ENCODE peak calls at places on chromosomes 13 and 19, in seven cellular contexts. C, L, N, D, U, F and Y are unnamed samples.

GRCh38 chr13:98143157-98143553 is 261 bp downstream of the FARP1 start:
- DNase-seq in C (no peak), L (no peak), N (peak; percentile 90), D (no peak), U (no peak), F (no peak), Y (no peak)

GRCh38 chr19:43465468-43466120 is at the start of gene LYPD3:
- DNase-seq in C (peak; percentile 82), L (no peak), N (no peak), D (no peak), U (no peak), F (no peak), Y (peak; percentile 94)

GRCh38 chr19:3284759-3285646 is 60.5 kb downstream of the CELF5 start:
- DNase-seq in C (peak; percentile 99), L (peak; percentile 97), N (peak; percentile 77), D (peak; percentile 1), U (peak; percentile 25), F (peak; percentile 73), Y (peak; percentile 82)

GRCh38 chr13:75299206-75299605 is 182.8 kb downstream of the TBC1D4 start:
- DNase-seq in C (no peak), L (no peak), N (no peak), D (no peak), U (no peak), F (no peak), Y (no peak)

GRCh38 chr13:39815345-39816111 is 160.1 kb downstream of the COG6 start:
- DNase-seq in C (no peak), L (no peak), N (no peak), D (no peak), U (no peak), F (no peak), Y (no peak)

GRCh38 chr13:78239681-78240080 is 321.1 kb upstream of the EDNRB start:
- DNase-seq in C (peak; percentile 13), L (no peak), N (no peak), D (no peak), U (peak; percentile 23), F (no peak), Y (no peak)

GRCh38 chr13:53112522-53112921 is 83.9 kb downstream of the OLFM4 start:
- DNase-seq in C (no peak), L (no peak), N (no peak), D (no peak), U (no peak), F (peak; percentile 1), Y (no peak)

GRCh38 chr19:21322528-21322927 is 6.7 kb downstream of the ZNF708 start:
- DNase-seq in C (no peak), L (no peak), N (no peak), D (peak; percentile 66), U (peak; percentile 71), F (no peak), Y (no peak)

GRCh38 chr19:2228157-2229030 is 7.7 kb downstream of the PLEKHJ1 start:
- DNase-seq in C (no peak), L (no peak), N (no peak), D (no peak), U (no peak), F (no peak), Y (no peak)

GRCh38 chr19:3508771-3509535 is 2.8 kb downstream of the FZR1 start:
- DNase-seq in C (no peak), L (no peak), N (no peak), D (no peak), U (peak; percentile 41), F (no peak), Y (no peak)

GRCh38 chr13:99907627-99908026 is 63.9 kb downstream of the ZIC5 start:
- DNase-seq in C (no peak), L (no peak), N (no peak), D (no peak), U (no peak), F (no peak), Y (no peak)

GRCh38 chr19:45103200-45103624 is 10.2 kb downstream of the PPP1R37 start:
- DNase-seq in C (no peak), L (no peak), N (no peak), D (no peak), U (no peak), F (no peak), Y (no peak)

GRCh38 chr13:113863511-113864302 is at the start of gene GAS6:
- DNase-seq in C (peak; percentile 48), L (peak; percentile 64), N (peak; percentile 89), D (no peak), U (peak; percentile 51), F (no peak), Y (peak; percentile 60)

GRCh38 chr19:55251296-55252081 is 7.3 kb downstream of the PPP6R1 start:
- DNase-seq in C (no peak), L (no peak), N (peak; percentile 9), D (peak; percentile 55), U (peak; percentile 67), F (peak; percentile 52), Y (peak; percentile 58)

GRCh38 chr13:114100446-114101320 is 31.7 kb downstream of the RASA3 start:
- DNase-seq in C (no peak), L (no peak), N (peak; percentile 39), D (no peak), U (peak; percentile 21), F (no peak), Y (no peak)

GRCh38 chr19:6229216-6229913 is 50.4 kb downstream of the MLLT1 start:
- DNase-seq in C (no peak), L (no peak), N (no peak), D (no peak), U (no peak), F (no peak), Y (no peak)

GRCh38 chr19:41449079-41449864 is 6.3 kb downstream of the ERICH4 start:
- DNase-seq in C (peak; percentile 87), L (peak; percentile 92), N (peak; percentile 89), D (peak; percentile 17), U (peak; percentile 44), F (peak; percentile 71), Y (peak; percentile 41)

GRCh38 chr13:27896726-27897125 is 23.1 kb upstream of the PDX1 start:
- DNase-seq in C (no peak), L (no peak), N (no peak), D (no peak), U (no peak), F (no peak), Y (no peak)

DNA sequence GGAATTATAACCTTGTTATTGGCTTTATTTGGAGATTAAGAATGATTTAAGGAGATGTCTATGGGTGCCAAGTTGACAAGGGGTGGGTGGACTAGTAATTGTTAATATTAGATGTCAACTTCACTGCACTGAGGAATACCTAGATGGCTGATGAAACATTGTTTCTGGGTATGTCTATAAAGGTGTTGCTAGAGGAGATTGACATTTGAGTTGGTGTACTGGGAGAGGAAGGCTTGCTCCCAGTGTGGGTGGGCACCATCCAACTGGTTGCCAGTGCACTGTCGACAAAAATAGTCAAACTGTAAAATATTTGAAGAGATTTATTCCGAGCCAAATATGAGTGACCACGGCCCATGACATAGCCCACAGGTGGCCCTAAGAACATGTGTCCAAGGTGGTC is 378.8 kb downstream of the NDFIP2 start:
- DNase-seq in C (no peak), L (no peak), N (no peak), D (no peak), U (no peak), F (no peak), Y (no peak)
- H2AFZ ChIP-seq in C (no peak overlapping the region), L (no peak overlapping the region), N (no peak overlapping the region), D (no peak overlapping the region), U (no peak overlapping the region), F (no peak overlapping the region), Y (no peak overlapping the region)

DNA sequence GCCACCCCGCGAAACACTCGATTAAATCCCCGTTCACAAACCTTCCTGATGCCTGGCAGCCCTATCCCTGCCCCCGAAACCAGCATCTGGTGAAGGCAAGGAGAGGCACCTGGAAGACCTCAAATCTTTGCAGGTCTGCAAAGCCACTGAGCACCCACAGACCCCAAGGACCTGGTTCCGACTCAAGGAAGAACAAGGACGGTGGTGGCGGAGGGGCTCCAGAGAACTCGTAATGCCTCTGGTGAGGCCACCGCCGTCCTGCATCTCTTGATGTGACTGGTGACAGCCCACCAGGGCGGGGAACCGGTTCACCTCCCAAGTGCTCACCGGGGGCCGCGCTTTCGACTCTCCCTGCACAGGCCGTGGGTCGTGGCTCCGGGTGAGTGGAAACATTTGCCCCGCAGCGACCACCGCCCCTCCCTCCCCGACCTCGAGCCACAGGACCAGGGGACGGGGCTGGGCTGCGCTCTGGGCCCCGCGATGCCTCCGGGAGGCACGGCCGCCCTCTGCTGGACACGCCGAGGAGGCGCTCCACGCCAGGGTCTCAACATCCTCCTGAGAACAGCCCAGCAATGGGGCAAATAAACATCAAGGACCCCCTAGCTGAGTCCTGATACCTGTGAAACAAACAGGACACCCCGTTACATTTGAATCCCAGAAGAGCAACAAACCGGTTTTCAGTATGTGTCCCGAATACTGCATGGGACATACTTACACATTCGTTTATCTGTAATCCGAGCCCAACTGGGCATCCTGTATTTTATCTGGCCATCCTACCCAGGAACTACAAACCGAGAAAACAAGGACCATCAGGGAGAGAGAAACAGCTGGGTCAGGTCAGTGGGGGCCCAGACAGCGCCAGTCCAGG is 3.9 kb upstream of the PLPP2 start:
- DNase-seq in C (peak; percentile 81), L (peak; percentile 77), N (peak; percentile 65), D (no peak), U (no peak), F (peak; percentile 13), Y (no peak)
- H2AFZ ChIP-seq in C (no peak overlapping the region), L (no peak overlapping the region), N (no peak overlapping the region), D (no peak overlapping the region), U (no peak overlapping the region), F (no peak overlapping the region), Y (no peak overlapping the region)

DNA sequence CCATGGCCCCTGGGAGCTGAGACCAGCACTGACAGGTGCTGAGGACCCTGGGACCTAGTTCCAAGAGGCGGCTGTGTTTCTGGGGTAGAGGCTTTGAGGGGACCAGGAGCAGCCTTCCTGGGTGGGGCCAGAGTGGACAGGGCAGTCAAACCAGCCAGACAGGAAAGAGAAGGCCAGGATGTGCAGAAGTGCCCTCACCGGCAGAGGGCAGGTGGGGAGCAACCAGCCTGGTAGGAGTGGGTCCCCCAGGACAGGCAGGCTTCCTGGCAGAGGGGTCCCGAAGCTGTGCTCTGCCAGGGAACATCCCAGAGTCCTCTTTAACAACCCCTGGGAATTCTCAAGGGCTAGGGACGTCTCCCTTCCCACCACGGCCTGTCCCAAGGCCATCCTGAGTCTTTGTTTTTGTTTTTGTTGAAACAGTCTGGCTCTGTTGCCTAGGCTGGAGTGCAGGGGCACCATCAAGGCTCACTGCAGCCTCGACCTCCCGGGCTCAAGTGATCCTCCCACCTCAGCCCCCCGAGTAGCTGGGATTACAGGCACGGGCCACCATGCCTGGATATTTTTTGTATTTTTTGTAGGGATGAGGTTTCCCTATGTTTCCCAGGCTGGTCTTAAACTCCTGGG is 3.0 kb upstream of the HIPK4 start:
- DNase-seq in C (no peak), L (no peak), N (no peak), D (no peak), U (no peak), F (peak; percentile 51), Y (peak; percentile 85)
- H2AFZ ChIP-seq in C (no peak overlapping the region), L (peak overlapping the region; percentile 15), N (no peak overlapping the region), D (no peak overlapping the region), U (no peak overlapping the region), F (no peak overlapping the region), Y (peak overlapping the region; percentile 73)

DNA sequence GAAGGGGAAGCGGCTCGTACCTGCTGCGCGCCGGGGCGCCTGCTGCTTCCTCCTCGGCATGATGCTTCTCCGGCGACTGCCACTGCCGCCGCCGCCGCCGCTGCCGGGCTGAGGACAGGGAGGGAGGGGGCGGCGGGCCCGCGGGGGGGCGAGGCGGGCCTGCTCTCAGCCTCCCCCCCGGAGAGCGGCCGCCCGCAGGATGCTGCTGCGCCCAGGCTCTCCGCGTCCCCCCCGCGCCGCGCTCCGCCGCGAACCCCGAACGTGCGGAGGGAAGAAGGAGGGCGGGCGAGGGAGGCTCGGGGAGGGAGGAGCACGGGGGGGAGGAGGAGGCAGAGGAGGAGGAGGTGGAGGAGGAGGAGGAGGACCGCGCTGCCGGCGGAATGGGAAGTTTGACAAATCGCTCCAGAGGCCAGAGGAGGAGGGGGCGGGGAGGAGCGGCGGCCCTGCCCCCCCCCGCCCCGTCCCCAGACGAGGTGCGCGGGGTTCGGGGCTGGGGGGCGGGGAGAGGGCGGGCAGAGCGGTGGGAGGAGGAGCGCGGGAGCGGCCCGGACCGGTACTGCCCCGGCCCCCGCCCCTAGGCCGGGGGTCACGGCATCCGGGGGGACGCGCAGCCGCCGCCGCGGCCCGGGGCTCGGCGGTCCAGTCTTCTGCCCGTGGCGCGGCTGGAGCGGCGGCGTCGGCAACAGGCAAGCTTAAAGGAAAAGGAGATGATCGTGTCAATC is at the start of gene TSHZ3:
- DNase-seq in C (peak; percentile 85), L (peak; percentile 14), N (peak; percentile 89), D (peak; percentile 81), U (peak; percentile 87), F (no peak), Y (no peak)
- H2AFZ ChIP-seq in C (peak within 1 kb of the TSS; percentile 72), L (no peak within 1 kb of the TSS), N (peak within 1 kb of the TSS; percentile 78), D (peak within 1 kb of the TSS; percentile 56), U (no peak within 1 kb of the TSS), F (no peak within 1 kb of the TSS), Y (no peak within 1 kb of the TSS)